ENCODE peak calls at places on chromosomes 2 and 18, in ten cellular contexts. X is RWPE1, G is fibroblast of mammary gland, A is PC-9, T is prostate gland, I is B cell, Q is heart left ventricle, B is fibroblast of lung, K is neural progenitor cell, E is lower lobe of right lung. M is an unnamed sample.

GRCh38 chr18:75071866-75072671 is 136.9 kb downstream of the PTGR3 start:
- DNase-seq in B (no peak), X (no peak), T (no peak), Q (no peak), G (no peak), K (no peak), E (no peak), A (no peak), I (no peak), M (no peak)

GRCh38 chr18:7720395-7720794 is 153.3 kb downstream of the PTPRM start:
- DNase-seq in G (no peak), K (no peak), Q (no peak), I (no peak), E (no peak), T (no peak), X (no peak), A (no peak), B (no peak), M (no peak)

GRCh38 chr2:70675862-70676261 is 92.1 kb downstream of the ADD2 start:
- DNase-seq in A (no peak), E (no peak), Q (no peak), G (no peak), B (no peak), T (no peak), K (no peak), I (no peak), X (no peak), M (no peak)

GRCh38 chr18:27661320-27662049 is 476.4 kb upstream of the CHST9 start:
- DNase-seq in T (no peak), G (no peak), A (no peak), Q (no peak), X (no peak), E (no peak), B (no peak), I (no peak), K (peak), M (no peak)

GRCh38 chr2:40512246-40512645 is 60.4 kb upstream of the SLC8A1 start:
- DNase-seq in A (no peak), B (peak), G (peak), K (no peak), T (no peak), X (no peak), I (no peak), Q (peak), E (no peak), M (no peak)

GRCh38 chr2:102755284-102755683 is 6.5 kb upstream of the TMEM182 start:
- DNase-seq in A (no peak), G (no peak), K (no peak), I (no peak), Q (no peak), E (no peak), B (no peak), T (no peak), X (no peak), M (no peak)

GRCh38 chr18:44679912-44680270 is 797 bp upstream of the SETBP1 start:
- DNase-seq in E (peak), K (peak), T (peak), Q (peak), X (peak), B (peak), G (peak), A (no peak), I (peak), M (no peak)

GRCh38 chr2:101868525-101868924 is 123.2 kb upstream of the IL1R2 start:
- DNase-seq in T (no peak), K (no peak), I (no peak), B (no peak), G (no peak), E (no peak), A (no peak), X (no peak), Q (no peak), M (no peak)

GRCh38 chr2:62343636-62344349 is 147.9 kb downstream of the B3GNT2 start:
- DNase-seq in E (no peak), T (no peak), K (no peak), X (no peak), B (no peak), Q (no peak), A (peak), I (no peak), G (no peak), M (no peak)

GRCh38 chr2:23614701-23615100 is 229.7 kb downstream of the KLHL29 start:
- DNase-seq in G (no peak), Q (no peak), T (no peak), I (no peak), E (peak), X (no peak), A (no peak), K (peak), B (no peak), M (no peak)

GRCh38 chr2:24018241-24018640 is 8.4 kb downstream of the MFSD2B start:
- DNase-seq in B (no peak), Q (no peak), G (no peak), T (no peak), X (no peak), K (no peak), A (no peak), E (no peak), I (no peak), M (no peak)

GRCh38 chr2:49029406-49029805 is 124.9 kb downstream of the FSHR start:
- DNase-seq in Q (no peak), K (peak), E (no peak), G (no peak), X (no peak), B (no peak), A (no peak), I (no peak), T (no peak), M (no peak)

GRCh38 chr2:179861777-179862117 is 335 bp upstream of the ZNF385B start:
- DNase-seq in X (peak), K (peak), A (no peak), Q (no peak), B (peak), I (no peak), G (peak), T (no peak), E (no peak), M (no peak)

GRCh38 chr2:217804338-217804737 is 198.5 kb downstream of the TNS1 start:
- DNase-seq in A (no peak), X (no peak), I (no peak), E (no peak), G (no peak), B (no peak), K (no peak), Q (no peak), T (no peak), M (no peak)

GRCh38 chr2:18584608-18584954 is 4.8 kb downstream of the NT5C1B start:
- DNase-seq in E (no peak), I (no peak), X (no peak), K (no peak), A (no peak), B (no peak), T (no peak), Q (no peak), G (no peak), M (no peak)

GRCh38 chr2:45849491-45850283 is 198.2 kb downstream of the PRKCE start:
- DNase-seq in E (no peak), K (no peak), I (no peak), Q (no peak), T (no peak), X (peak), G (peak), B (peak), A (no peak), M (no peak)

GRCh38 chr2:237863102-237863511 is 3.7 kb downstream of the RAMP1 start:
- DNase-seq in T (no peak), X (no peak), G (no peak), Q (no peak), A (no peak), I (no peak), K (no peak), E (no peak), B (no peak), M (no peak)

GRCh38 chr2:227472265-227473018 is 486 bp downstream of the AGFG1 start:
- DNase-seq in G (no peak), E (peak), A (no peak), B (no peak), Q (peak), X (peak), K (peak), I (peak), T (peak), M (no peak)

GRCh38 chr2:196233033-196233807 is 61.8 kb upstream of the STK17B start:
- DNase-seq in T (peak), A (peak), Q (peak), K (no peak), E (no peak), B (peak), X (peak), I (no peak), G (peak), M (no peak)

DNA sequence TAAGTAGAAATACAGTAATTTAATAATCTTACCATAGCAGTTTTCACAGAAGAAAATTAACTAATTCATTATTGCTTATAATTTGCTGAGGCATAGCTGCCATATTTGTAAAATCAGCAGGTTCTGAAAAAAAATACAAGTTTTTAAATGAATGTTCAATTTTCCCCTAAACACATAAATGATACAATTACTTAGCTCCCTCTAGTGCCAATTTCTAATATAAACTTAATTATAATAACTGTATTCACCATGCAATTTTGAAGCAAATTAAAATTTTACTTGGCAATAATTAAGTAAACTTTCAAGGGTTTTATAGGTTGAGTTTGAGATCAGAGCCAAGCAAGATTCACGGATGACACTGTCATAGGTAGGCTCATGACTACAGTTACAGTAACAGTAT is 1321.6 kb upstream of the ACVR2A start:
- DNase-seq in A (no peak), K (no peak), X (no peak), E (no peak), B (peak), G (peak), I (no peak), T (no peak), Q (no peak), M (no peak)
- TF ChIP-seq CTCF in A (peak), K (peak), X (peak), E (peak), B (peak), G (peak), I (peak), T (peak), Q (no peak), M (no peak)

DNA sequence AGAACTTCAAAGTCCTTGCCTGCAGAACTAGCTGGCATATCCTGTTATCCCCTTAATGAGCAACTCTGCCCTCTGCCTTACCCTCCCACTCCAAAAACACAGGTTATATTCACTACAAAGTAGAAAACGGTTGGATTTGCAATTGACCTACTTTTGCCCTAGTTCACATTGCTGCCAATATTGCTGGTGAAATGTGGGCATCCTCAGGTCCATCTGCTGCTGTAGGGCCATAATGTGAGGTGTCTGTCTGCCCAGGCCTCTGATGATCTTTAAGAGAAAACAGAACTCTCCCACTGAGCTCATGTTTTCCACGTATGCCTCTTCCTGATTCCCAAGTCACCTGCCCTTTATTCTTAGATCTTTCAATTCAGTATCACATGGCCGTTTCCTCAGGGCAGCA is 294.0 kb upstream of the CDH20 start:
- DNase-seq in K (no peak), G (no peak), X (no peak), B (no peak), A (no peak), Q (no peak), I (no peak), E (no peak), T (no peak), M (no peak)
- TF ChIP-seq CTCF in K (no peak), G (no peak), X (no peak), B (no peak), A (no peak), Q (no peak), I (no peak), E (no peak), T (no peak), M (no peak)

GRCh38 chr2:98359986-98360385 is 13.7 kb downstream of the CNGA3 start:
- DNase-seq in B (no peak), X (peak), T (no peak), A (peak), E (no peak), K (no peak), Q (no peak), G (no peak), I (no peak), M (no peak)
- TF ChIP-seq CTCF in B (no peak), X (no peak), T (no peak), A (no peak), E (no peak), K (no peak), Q (no peak), G (no peak), I (no peak), M (no peak)

DNA sequence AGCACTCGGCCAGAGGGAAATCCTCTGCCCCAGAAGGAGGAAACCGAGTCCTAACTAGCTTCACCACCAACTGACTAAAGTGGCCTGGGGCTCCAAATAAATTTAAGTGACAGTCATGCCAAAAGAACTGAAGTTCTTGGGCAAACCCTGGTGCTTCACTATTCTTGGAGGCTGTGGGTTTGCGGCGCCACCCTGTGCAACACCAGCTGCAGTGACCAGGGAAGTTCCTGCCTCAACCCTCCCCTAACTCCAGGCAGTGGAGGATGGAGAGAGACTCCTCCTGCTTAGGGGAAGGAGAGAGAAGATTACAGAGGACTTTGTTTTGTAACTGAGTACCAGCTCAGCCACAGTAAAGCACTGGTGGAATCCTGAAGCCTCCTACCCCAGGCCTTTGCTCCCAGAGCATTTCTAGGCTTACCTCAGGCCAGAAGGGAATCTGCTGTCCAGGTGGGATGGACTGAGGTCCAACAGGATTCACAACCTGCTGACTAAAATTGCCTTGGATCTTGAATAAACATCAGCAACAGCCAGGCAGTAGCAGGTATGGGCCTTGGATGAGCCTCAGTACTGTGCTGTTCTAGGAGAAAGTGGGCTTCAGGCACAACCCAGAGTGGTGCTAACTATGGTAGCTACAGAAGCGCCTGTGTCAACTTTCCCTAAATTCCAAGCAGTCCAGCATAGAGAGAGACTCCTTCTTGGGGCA is 29.4 kb upstream of the BMP10 start:
- DNase-seq in Q (no peak), E (no peak), B (no peak), K (no peak), X (no peak), A (no peak), I (no peak), G (no peak), T (no peak), M (no peak)
- TF ChIP-seq CTCF in Q (no peak), E (no peak), B (no peak), K (no peak), X (no peak), A (no peak), I (no peak), G (no peak), T (no peak), M (no peak)

GRCh38 chr2:65710356-65710755 is 278.0 kb upstream of the SPRED2 start:
- DNase-seq in I (no peak), T (no peak), X (no peak), Q (no peak), E (no peak), A (no peak), G (no peak), K (no peak), B (no peak), M (no peak)

GRCh38 chr2:65711863-65712262 is 279.5 kb upstream of the SPRED2 start:
- DNase-seq in Q (no peak), X (no peak), K (no peak), B (no peak), T (no peak), G (no peak), I (no peak), E (no peak), A (no peak), M (no peak)

GRCh38 chr2:65708129-65708528 is 275.7 kb upstream of the SPRED2 start:
- DNase-seq in I (no peak), A (no peak), Q (no peak), X (no peak), K (no peak), B (peak), E (no peak), T (no peak), G (no peak), M (no peak)

GRCh38 chr2:65706376-65706775 is 274.0 kb upstream of the SPRED2 start:
- DNase-seq in B (peak), T (no peak), I (no peak), Q (no peak), X (no peak), K (no peak), G (no peak), E (no peak), A (no peak), M (no peak)

GRCh38 chr2:65710779-65711295 is 278.4 kb upstream of the SPRED2 start:
- DNase-seq in T (no peak), I (no peak), A (peak), E (no peak), Q (no peak), G (peak), X (peak), B (peak), K (peak), M (no peak)
- TF ChIP-seq CTCF in T (no peak), I (no peak), A (peak), E (peak), Q (no peak), G (peak), X (peak), B (peak), K (peak), M (no peak)

M was measured in omental fat pad.